ENCODE peak calls at places on chromosomes 16 and 17, in ten cellular contexts. Z is endothelial cell of umbilical vein, B is heart left ventricle, J is H9, O is thoracic aorta, D is GM20000, T is osteoblast, W is cardiac muscle cell, G is body of pancreas, K is transverse colon. F is an unnamed sample.
A peak's percentile ranks its signal among the peaks of the same experiment; 100 is the strongest.

GRCh38 chr17:63405741-63406261 is 40.3 kb downstream of the CYB561 start:
- DNase-seq in O (no peak), K (no peak), D (peak; percentile 38), B (no peak), Z (peak; percentile 83), J (no peak), G (peak; percentile 32), W (peak; percentile 64), T (no peak), F (no peak)

GRCh38 chr16:88366704-88367047 is 16.1 kb upstream of the ZNF469 start:
- DNase-seq in J (no peak), Z (no peak), G (no peak), K (no peak), T (no peak), D (no peak), O (no peak), B (no peak), W (no peak), F (no peak)

GRCh38 chr16:9943121-9943520 is 239.1 kb downstream of the GRIN2A start:
- DNase-seq in D (no peak), J (no peak), W (no peak), B (no peak), G (no peak), Z (no peak), T (no peak), K (no peak), O (no peak), F (no peak)

GRCh38 chr16:21101631-21102420 is 48.8 kb downstream of the DNAH3 start:
- DNase-seq in W (peak; percentile 62), B (no peak), J (peak; percentile 47), Z (no peak), G (no peak), D (peak; percentile 16), O (no peak), K (peak; percentile 12), T (peak; percentile 41), F (no peak)

GRCh38 chr16:13936596-13937081 is 16.7 kb downstream of the ERCC4 start:
- DNase-seq in T (no peak), J (no peak), G (peak; percentile 86), O (no peak), D (no peak), K (no peak), Z (no peak), W (no peak), B (peak; percentile 44), F (no peak)

GRCh38 chr17:30921544-30922196 is at the start of gene ADAP2:
- DNase-seq in T (peak; percentile 73), D (peak; percentile 78), K (peak; percentile 77), O (no peak), J (peak; percentile 68), Z (no peak), B (peak; percentile 62), W (peak; percentile 65), G (peak; percentile 76), F (no peak)

GRCh38 chr17:55402374-55402773 is 19.3 kb downstream of the MMD start:
- DNase-seq in O (no peak), K (no peak), Z (no peak), T (peak; percentile 9), B (no peak), D (no peak), J (no peak), W (no peak), G (no peak), F (no peak)

GRCh38 chr16:15607700-15608396 is 35.1 kb downstream of the MARF1 start:
- DNase-seq in J (no peak), Z (no peak), K (no peak), W (no peak), D (no peak), B (peak; percentile 91), G (peak; percentile 57), O (no peak), T (no peak), F (no peak)

GRCh38 chr16:17222756-17223411 is 247.9 kb downstream of the XYLT1 start:
- DNase-seq in Z (no peak), W (peak; percentile 21), B (no peak), O (no peak), D (no peak), J (no peak), T (no peak), G (peak; percentile 75), K (peak; percentile 17), F (no peak)

GRCh38 chr17:65228734-65229390 is 91.7 kb downstream of the RGS9 start:
- DNase-seq in W (peak; percentile 4), O (no peak), Z (peak; percentile 79), T (peak; percentile 84), K (no peak), G (peak; percentile 21), J (no peak), D (peak; percentile 70), B (no peak), F (no peak)

GRCh38 chr16:351804-352520 is 561 bp downstream of the AXIN1 start:
- DNase-seq in T (peak; percentile 96), J (no peak), O (no peak), D (no peak), K (peak; percentile 46), W (peak; percentile 52), B (no peak), Z (no peak), G (peak; percentile 28), F (no peak)

GRCh38 chr16:79067600-79067999 is 532.9 kb downstream of the MAF start:
- DNase-seq in K (no peak), O (no peak), W (no peak), Z (no peak), J (no peak), G (no peak), B (no peak), D (no peak), T (no peak), F (no peak)

GRCh38 chr17:28728364-28729200 is at the start of gene NEK8:
- DNase-seq in W (peak; percentile 94), K (peak; percentile 99), T (peak; percentile 98), D (peak; percentile 88), O (peak; percentile 93), G (peak; percentile 97), J (peak; percentile 94), B (peak; percentile 94), Z (peak; percentile 96), F (peak; percentile 98)

GRCh38 chr17:9116861-9117568 is 95.7 kb downstream of the NTN1 start:
- DNase-seq in D (no peak), T (peak; percentile 61), J (no peak), G (no peak), Z (no peak), O (no peak), B (no peak), K (no peak), W (no peak), F (no peak)

GRCh38 chr17:9120471-9120870 is 99.2 kb downstream of the NTN1 start:
- DNase-seq in J (peak; percentile 78), W (no peak), T (peak; percentile 52), B (no peak), G (no peak), O (no peak), K (no peak), Z (no peak), D (no peak), F (no peak)

GRCh38 chr17:9110501-9110900 is 89.2 kb downstream of the NTN1 start:
- DNase-seq in G (no peak), W (no peak), T (no peak), O (no peak), B (no peak), J (no peak), K (no peak), Z (no peak), D (no peak), F (no peak)

GRCh38 chr17:9116311-9116820 is 95.1 kb downstream of the NTN1 start:
- DNase-seq in G (no peak), B (no peak), T (peak; percentile 50), Z (no peak), J (no peak), W (no peak), D (no peak), O (no peak), K (no peak), F (no peak)

GRCh38 chr17:9115446-9116265 is 94.3 kb downstream of the NTN1 start:
- DNase-seq in G (peak; percentile 28), O (peak; percentile 66), W (peak; percentile 33), K (peak; percentile 48), Z (peak; percentile 4), T (peak; percentile 91), D (no peak), J (peak; percentile 92), B (peak; percentile 71), F (no peak)
- TF ChIP-seq CTCF in G (peak; percentile 25), O (peak; percentile 31), W (peak; percentile 26), K (peak; percentile 19), Z (no peak), T (peak; percentile 10), D (no peak), J (peak; percentile 51), B (peak; percentile 40), F (no peak)

GRCh38 chr17:8572767-8573166 is 57.8 kb downstream of the MYH10 start:
- DNase-seq in K (no peak), J (no peak), O (no peak), D (no peak), T (no peak), W (no peak), Z (peak; percentile 8), G (no peak), B (no peak), F (no peak)
- TF ChIP-seq CTCF in K (no peak), J (no peak), O (no peak), D (no peak), T (peak; percentile 43), W (peak; percentile 31), Z (no peak), G (peak; percentile 16), B (peak; percentile 30), F (no peak)

GRCh38 chr17:77957869-77958715 is at the start of gene TNRC6C:
- DNase-seq in D (peak; percentile 100), T (peak; percentile 100), O (peak; percentile 99), Z (peak; percentile 98), W (peak; percentile 100), J (peak; percentile 100), B (peak; percentile 100), K (peak; percentile 100), G (peak; percentile 100), F (peak; percentile 99)
- TF ChIP-seq CTCF in D (no peak), T (no peak), O (no peak), Z (peak; percentile 33), W (peak; percentile 10), J (peak; percentile 27), B (peak; percentile 24), K (no peak), G (peak; percentile 10), F (no peak)

GRCh38 chr17:79819085-79819484 is 20.2 kb downstream of the CBX4 start:
- DNase-seq in D (no peak), K (no peak), O (no peak), J (no peak), Z (no peak), T (no peak), W (no peak), G (no peak), B (no peak), F (no peak)
- TF ChIP-seq CTCF in D (no peak), K (no peak), O (no peak), J (no peak), Z (no peak), T (no peak), W (no peak), G (no peak), B (no peak), F (no peak)

F was measured in natural killer cell.